ENCODE peak calls at places on chromosomes 7 and 10, in seven cellular contexts. L is endothelial cell of umbilical vein, Q is BJ, X is fibroblast of mammary gland, K is coronary artery, E is Peyer's patch, A is AG04449. M is an unnamed sample.

GRCh38 chr7:152504367-152504766 is 68.6 kb upstream of the KMT2C start:
- DNase-seq in L (no peak), Q (no peak), X (no peak), K (no peak), E (no peak), A (no peak), M (no peak)

GRCh38 chr10:16965740-16966447 is 148.7 kb upstream of the RSU1 start:
- DNase-seq in L (peak), Q (peak), X (peak), K (no peak), E (no peak), A (peak), M (peak)

GRCh38 chr10:31418481-31418880 is 99.5 kb downstream of the ZEB1 start:
- DNase-seq in L (no peak), Q (no peak), X (no peak), K (no peak), E (no peak), A (no peak), M (no peak)

GRCh38 chr10:48462482-48463020 is 142.3 kb downstream of the ARHGAP22 start:
- DNase-seq in L (no peak), Q (no peak), X (no peak), K (peak), E (peak), A (no peak), M (no peak)

GRCh38 chr7:48497521-48497920 is 326.3 kb downstream of the ABCA13 start:
- DNase-seq in L (no peak), Q (no peak), X (no peak), K (no peak), E (no peak), A (no peak), M (no peak)

GRCh38 chr10:103951183-103951582 is 15.8 kb upstream of the SLK start:
- DNase-seq in L (no peak), Q (no peak), X (no peak), K (no peak), E (no peak), A (no peak), M (no peak)

GRCh38 chr10:11178606-11179221 is 161.0 kb downstream of the CELF2 start:
- DNase-seq in L (peak), Q (peak), X (peak), K (no peak), E (no peak), A (peak), M (peak)

GRCh38 chr10:6601224-6601805 is 21.2 kb upstream of the PRKCQ start:
- DNase-seq in L (no peak), Q (no peak), X (no peak), K (no peak), E (no peak), A (no peak), M (no peak)

GRCh38 chr7:80467069-80467468 is 44.8 kb downstream of the GNAT3 start:
- DNase-seq in L (peak), Q (no peak), X (peak), K (no peak), E (no peak), A (no peak), M (no peak)

GRCh38 chr7:43112088-43112940 is at the start of gene HECW1:
- DNase-seq in L (no peak), Q (no peak), X (no peak), K (no peak), E (no peak), A (no peak), M (no peak)

GRCh38 chr10:119115921-119116320 is 12.0 kb downstream of the DENND10 start:
- DNase-seq in L (no peak), Q (no peak), X (peak), K (no peak), E (no peak), A (no peak), M (no peak)

GRCh38 chr7:26036092-26036491 is 115.9 kb upstream of the NFE2L3 start:
- DNase-seq in L (no peak), Q (no peak), X (no peak), K (no peak), E (no peak), A (no peak), M (no peak)

GRCh38 chr10:69453759-69454158 is 2.5 kb downstream of the TSPAN15 start:
- DNase-seq in L (no peak), Q (no peak), X (no peak), K (no peak), E (no peak), A (no peak), M (no peak)

GRCh38 chr10:51176976-51177690 is 102.8 kb downstream of the PRKG1 start:
- DNase-seq in L (no peak), Q (peak), X (peak), K (no peak), E (no peak), A (peak), M (peak)

GRCh38 chr10:98950106-98950505 is 285.5 kb downstream of the HPSE2 start:
- DNase-seq in L (no peak), Q (no peak), X (no peak), K (no peak), E (no peak), A (no peak), M (no peak)

GRCh38 chr7:134448359-134449229 is 10.3 kb downstream of the AKR1B1 start:
- DNase-seq in L (peak), Q (peak), X (peak), K (no peak), E (no peak), A (peak), M (no peak)

GRCh38 chr10:88833722-88834121 is 17.9 kb downstream of the ANKRD22 start:
- DNase-seq in L (no peak), Q (no peak), X (no peak), K (no peak), E (no peak), A (no peak), M (no peak)

GRCh38 chr10:35797187-35797586 is 155.1 kb upstream of the FZD8 start:
- DNase-seq in L (no peak), Q (no peak), X (peak), K (no peak), E (no peak), A (no peak), M (no peak)

GRCh38 chr7:156034397-156034796 is 222.1 kb upstream of the SHH start:
- DNase-seq in L (no peak), Q (no peak), X (no peak), K (no peak), E (no peak), A (no peak), M (peak)

GRCh38 chr10:82378146-82378545 is 503.2 kb downstream of the NRG3 start:
- DNase-seq in L (peak), Q (no peak), X (peak), K (no peak), E (no peak), A (no peak), M (peak)

GRCh38 chr10:58743466-58744115 is 230.9 kb downstream of the BICC1 start:
- DNase-seq in L (no peak), Q (no peak), X (no peak), K (no peak), E (no peak), A (peak), M (peak)

GRCh38 chr10:48480397-48481374 is 124.2 kb downstream of the ARHGAP22 start:
- DNase-seq in L (peak), Q (no peak), X (no peak), K (peak), E (no peak), A (no peak), M (no peak)

GRCh38 chr7:16926283-16926682 is 44.5 kb upstream of the AGR3 start:
- DNase-seq in L (peak), Q (no peak), X (peak), K (no peak), E (no peak), A (no peak), M (no peak)

GRCh38 chr10:69061305-69062161 is 26.4 kb upstream of the SRGN start:
- DNase-seq in L (peak), Q (peak), X (peak), K (peak), E (peak), A (peak), M (peak)

GRCh38 chr10:79380918-79381775 is 33.9 kb downstream of the PPIF start:
- DNase-seq in L (no peak), Q (no peak), X (no peak), K (peak), E (no peak), A (no peak), M (no peak)

GRCh38 chr7:254337-255037 is 35.5 kb upstream of the FOXL3 start:
- DNase-seq in L (no peak), Q (no peak), X (no peak), K (no peak), E (no peak), A (no peak), M (no peak)

GRCh38 chr10:43892062-43892765 is 243.5 kb upstream of the ZNF32 start:
- DNase-seq in L (no peak), Q (peak), X (peak), K (peak), E (no peak), A (no peak), M (no peak)

GRCh38 chr10:43885842-43886241 is 237.2 kb upstream of the ZNF32 start:
- DNase-seq in L (no peak), Q (no peak), X (no peak), K (no peak), E (no peak), A (no peak), M (no peak)

GRCh38 chr10:43888551-43888950 is 239.9 kb upstream of the ZNF32 start:
- DNase-seq in L (no peak), Q (peak), X (peak), K (no peak), E (no peak), A (peak), M (no peak)

GRCh38 chr10:43891241-43891640 is 242.6 kb upstream of the ZNF32 start:
- DNase-seq in L (no peak), Q (no peak), X (no peak), K (no peak), E (no peak), A (no peak), M (no peak)

DNA sequence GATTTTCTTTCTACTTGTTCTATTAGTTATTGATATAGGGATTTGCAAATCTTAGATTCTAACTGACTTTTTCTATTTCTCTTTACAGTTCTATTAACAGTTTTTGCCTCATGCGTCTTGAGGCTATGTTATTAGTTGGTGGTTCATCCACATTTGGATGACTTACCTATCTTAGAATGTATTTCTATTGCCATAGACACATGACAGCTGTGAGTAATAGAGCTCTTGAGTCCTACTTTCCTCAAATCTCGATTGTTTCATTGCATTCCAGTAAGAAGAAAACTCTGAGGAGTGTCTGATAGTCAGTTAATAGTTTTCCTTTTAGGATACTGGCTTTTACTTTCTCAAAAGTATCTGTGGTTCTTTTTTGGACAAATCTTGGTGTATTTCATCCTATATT is 241.4 kb upstream of the ZNF32 start:
- DNase-seq in L (no peak), Q (peak), X (peak), K (no peak), E (no peak), A (no peak), M (no peak)
- TF ChIP-seq CTCF in L (no peak), Q (no peak), X (no peak), K (no peak), E (no peak), A (no peak), M (no peak)

GRCh38 chr10:3467052-3467906 is 294.7 kb upstream of the PITRM1 start:
- DNase-seq in L (peak), Q (peak), X (peak), K (peak), E (no peak), A (peak), M (peak)
- H3K4me3 ChIP-seq in L (no peak), Q (peak), X (peak), K (peak), E (peak), A (peak), M (no peak)

GRCh38 chr10:90579602-90580242 is 278.1 kb downstream of the HTR7 start:
- DNase-seq in L (peak), Q (no peak), X (peak), K (no peak), E (no peak), A (no peak), M (no peak)
- TF ChIP-seq CTCF in L (peak), Q (peak), X (peak), K (no peak), E (no peak), A (peak), M (peak)

GRCh38 chr7:8567626-8568025 is 134.2 kb downstream of the NXPH1 start:
- DNase-seq in L (no peak), Q (no peak), X (no peak), K (no peak), E (no peak), A (no peak), M (no peak)
- H3K4me3 ChIP-seq in L (no peak), Q (no peak), X (no peak), K (no peak), E (no peak), A (no peak), M (no peak)

GRCh38 chr10:9301148-9301547 is 1246.7 kb downstream of the GATA3 start:
- DNase-seq in L (peak), Q (no peak), X (peak), K (no peak), E (no peak), A (no peak), M (no peak)
- TF ChIP-seq CTCF in L (peak), Q (peak), X (peak), K (no peak), E (no peak), A (no peak), M (peak)

DNA sequence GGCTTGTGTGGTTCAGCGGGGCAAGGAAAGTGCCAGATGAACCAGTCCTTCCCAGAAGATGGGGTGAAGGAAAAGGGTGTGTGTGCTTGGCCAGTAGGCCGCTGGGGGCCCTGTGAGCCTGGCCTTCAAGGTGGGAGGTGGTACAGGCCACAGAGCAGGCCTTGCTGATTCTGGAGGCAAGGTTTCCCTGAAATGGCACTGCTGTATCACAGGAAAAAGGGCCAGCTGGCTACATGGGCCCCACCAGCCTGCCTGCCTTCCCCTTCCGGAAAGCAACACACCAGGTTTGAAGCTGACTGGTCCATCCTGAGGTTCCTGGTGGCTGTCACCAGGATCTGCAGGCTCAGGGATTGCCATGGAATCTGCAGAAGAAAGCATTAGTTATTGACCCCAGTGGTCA is 12.5 kb downstream of the MMRN2 start:
- DNase-seq in L (no peak), Q (no peak), X (no peak), K (no peak), E (no peak), A (no peak), M (no peak)
- H3K4me3 ChIP-seq in L (no peak), Q (no peak), X (no peak), K (no peak), E (no peak), A (no peak), M (no peak)

GRCh38 chr7:107779647-107780099 is 23.4 kb downstream of the SLC26A3 start:
- DNase-seq in L (no peak), Q (no peak), X (no peak), K (no peak), E (peak), A (no peak), M (no peak)
- TF ChIP-seq CTCF in L (no peak), Q (no peak), X (no peak), K (no peak), E (no peak), A (no peak), M (no peak)

GRCh38 chr7:112648781-112649180 is 141.4 kb downstream of the TMEM168 start:
- DNase-seq in L (no peak), Q (no peak), X (no peak), K (no peak), E (no peak), A (no peak), M (no peak)
- H3K4me3 ChIP-seq in L (no peak), Q (no peak), X (no peak), K (no peak), E (no peak), A (no peak), M (no peak)

DNA sequence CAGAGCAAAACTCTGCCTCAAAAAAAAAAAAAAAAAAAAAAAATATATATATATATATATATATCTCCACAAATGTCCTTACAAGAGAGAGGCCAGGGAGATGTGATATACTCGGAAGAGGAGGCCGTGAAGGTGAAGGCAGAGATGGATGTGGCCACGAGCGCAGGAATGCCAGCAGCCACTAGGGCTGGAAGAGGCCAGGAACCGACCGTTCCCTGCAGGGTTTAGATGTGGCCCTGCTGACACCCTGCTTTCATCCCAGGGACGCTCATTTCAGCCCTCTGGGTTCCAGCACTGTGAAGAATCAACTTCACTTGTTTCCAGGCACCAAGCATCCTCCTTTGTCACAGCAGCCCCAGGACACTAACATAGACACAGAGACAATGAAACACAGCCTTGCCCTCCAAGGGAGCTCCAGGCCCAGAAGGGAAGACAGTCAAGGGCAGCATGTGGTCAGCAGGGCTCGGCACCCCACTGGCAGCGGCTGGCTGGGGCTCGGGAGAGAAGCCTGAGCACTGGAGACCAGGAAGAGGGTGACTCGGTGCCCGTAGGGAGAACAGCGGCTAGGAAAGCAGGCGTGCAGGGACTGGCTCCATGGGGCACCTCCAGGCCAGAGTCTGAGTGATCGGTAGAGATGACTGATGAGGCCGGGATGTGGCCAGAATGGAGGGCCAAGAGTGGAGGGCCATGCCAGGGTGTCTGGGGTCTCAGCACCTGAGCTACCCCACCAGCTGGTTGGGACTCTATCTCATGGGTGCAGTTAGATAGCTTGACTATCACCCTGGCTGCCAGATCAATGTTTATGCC is 7.6 kb downstream of the WDR86 start:
- DNase-seq in L (no peak), Q (no peak), X (no peak), K (no peak), E (peak), A (no peak), M (no peak)
- TF ChIP-seq CTCF in L (no peak), Q (no peak), X (no peak), K (no peak), E (no peak), A (no peak), M (no peak)

GRCh38 chr7:28714452-28715120 is 243.5 kb downstream of the TRIL start:
- DNase-seq in L (no peak), Q (no peak), X (no peak), K (no peak), E (no peak), A (no peak), M (no peak)
- H3K4me3 ChIP-seq in L (no peak), Q (no peak), X (no peak), K (no peak), E (no peak), A (no peak), M (no peak)

M was measured in retinal pigment epithelial cell.